ENCODE peak calls at places on chromosomes 13 and 19, in five cellular contexts. One of them, this sample, is unnamed.
A peak's percentile ranks its signal among the peaks of the same experiment; 100 is the strongest.

GRCh38 chr13:82702513-82702912 is 1179.8 kb downstream of the SLITRK1 start:
- DNase-seq in PC-9: no peak
- DNase-seq in right lobe of liver: no peak
- DNase-seq in fibroblast of lung: no peak
- DNase-seq in CD4-positive, CD25-positive, alpha-beta regulatory T cell: no peak
- DNase-seq in this sample: no peak

GRCh38 chr13:102609696-102610095 is 12.9 kb downstream of the TPP2 start:
- DNase-seq in PC-9: no peak
- DNase-seq in right lobe of liver: no peak
- DNase-seq in fibroblast of lung: no peak
- DNase-seq in CD4-positive, CD25-positive, alpha-beta regulatory T cell: no peak
- DNase-seq in this sample: no peak

GRCh38 chr19:46932346-46932745 is 71.5 kb downstream of the ARHGAP35 start:
- DNase-seq in PC-9: no peak
- DNase-seq in right lobe of liver: peak; percentile 6
- DNase-seq in fibroblast of lung: peak; percentile 78
- DNase-seq in CD4-positive, CD25-positive, alpha-beta regulatory T cell: no peak
- DNase-seq in this sample: no peak

GRCh38 chr13:51235756-51236564 is 13.8 kb downstream of the FAM124A start:
- DNase-seq in PC-9: no peak
- DNase-seq in right lobe of liver: no peak
- DNase-seq in fibroblast of lung: no peak
- DNase-seq in CD4-positive, CD25-positive, alpha-beta regulatory T cell: no peak
- DNase-seq in this sample: no peak

GRCh38 chr13:105897575-105897974 is 637.9 kb downstream of the EFNB2 start:
- DNase-seq in PC-9: no peak
- DNase-seq in right lobe of liver: no peak
- DNase-seq in fibroblast of lung: no peak
- DNase-seq in CD4-positive, CD25-positive, alpha-beta regulatory T cell: no peak
- DNase-seq in this sample: no peak

GRCh38 chr13:77574076-77574475 is 38.6 kb downstream of the SCEL start:
- DNase-seq in PC-9: no peak
- DNase-seq in right lobe of liver: no peak
- DNase-seq in fibroblast of lung: no peak
- DNase-seq in CD4-positive, CD25-positive, alpha-beta regulatory T cell: no peak
- DNase-seq in this sample: no peak

GRCh38 chr19:46221981-46222610 is 7.4 kb upstream of the IGFL1 start:
- DNase-seq in PC-9: peak; percentile 95
- DNase-seq in right lobe of liver: no peak
- DNase-seq in fibroblast of lung: peak; percentile 73
- DNase-seq in CD4-positive, CD25-positive, alpha-beta regulatory T cell: no peak
- DNase-seq in this sample: peak; percentile 76

GRCh38 chr19:35228177-35228930 is at the start of gene FAM187B:
- DNase-seq in PC-9: no peak
- DNase-seq in right lobe of liver: peak; percentile 19
- DNase-seq in fibroblast of lung: no peak
- DNase-seq in CD4-positive, CD25-positive, alpha-beta regulatory T cell: no peak
- DNase-seq in this sample: no peak

GRCh38 chr19:55287361-55288079 is 3.7 kb downstream of the BRSK1 start:
- DNase-seq in PC-9: no peak
- DNase-seq in right lobe of liver: no peak
- DNase-seq in fibroblast of lung: no peak
- DNase-seq in CD4-positive, CD25-positive, alpha-beta regulatory T cell: no peak
- DNase-seq in this sample: no peak

GRCh38 chr13:113354831-113355610 is 8.9 kb downstream of the GRTP1 start:
- DNase-seq in PC-9: no peak
- DNase-seq in right lobe of liver: no peak
- DNase-seq in fibroblast of lung: no peak
- DNase-seq in CD4-positive, CD25-positive, alpha-beta regulatory T cell: no peak
- DNase-seq in this sample: peak; percentile 39

GRCh38 chr19:39389621-39390414 is 1.1 kb downstream of the PAF1 start:
- DNase-seq in PC-9: no peak
- DNase-seq in right lobe of liver: no peak
- DNase-seq in fibroblast of lung: no peak
- DNase-seq in CD4-positive, CD25-positive, alpha-beta regulatory T cell: no peak
- DNase-seq in this sample: peak; percentile 22

GRCh38 chr13:39451860-39452301 is 151.1 kb downstream of the LHFPL6 start:
- DNase-seq in PC-9: no peak
- DNase-seq in right lobe of liver: no peak
- DNase-seq in fibroblast of lung: peak; percentile 37
- DNase-seq in CD4-positive, CD25-positive, alpha-beta regulatory T cell: no peak
- DNase-seq in this sample: no peak
- H3K27ac ChIP-seq in PC-9: no peak overlapping the region
- H3K27ac ChIP-seq in right lobe of liver: no peak overlapping the region
- H3K27ac ChIP-seq in fibroblast of lung: no peak overlapping the region
- H3K27ac ChIP-seq in CD4-positive, CD25-positive, alpha-beta regulatory T cell: no peak overlapping the region
- H3K27ac ChIP-seq in this sample: no peak overlapping the region

DNA sequence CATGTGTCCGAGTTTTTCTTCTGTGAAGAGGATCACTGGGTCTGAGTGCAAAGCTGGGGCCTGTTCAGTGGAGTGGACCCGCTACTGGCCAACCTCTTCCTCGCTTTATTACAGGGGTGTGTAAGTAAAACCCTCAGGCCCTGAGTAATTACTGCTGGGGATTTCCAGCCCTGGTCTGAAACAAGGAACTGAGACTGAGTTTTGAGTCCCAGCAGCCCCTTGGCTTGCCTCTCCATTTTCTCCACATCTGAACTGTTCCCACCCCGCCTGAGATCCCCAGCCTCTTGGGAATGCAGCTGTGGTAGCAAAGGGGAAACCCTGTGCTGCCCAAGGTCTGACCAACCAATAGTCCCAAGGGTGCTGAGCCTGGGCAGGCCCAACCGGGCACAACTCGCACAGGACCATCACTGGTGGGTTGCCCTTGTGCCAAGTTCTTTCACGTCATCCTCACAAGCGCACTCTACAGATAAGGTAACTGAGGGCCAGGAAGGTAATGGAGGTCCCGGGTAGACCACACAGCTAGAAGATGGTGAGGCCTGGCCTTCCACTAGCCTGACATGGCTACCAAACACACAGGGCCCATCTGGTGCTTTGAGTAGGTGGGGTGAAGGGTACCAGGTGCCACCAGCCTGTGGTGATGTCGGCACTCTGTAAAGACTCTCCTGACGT is 13.7 kb upstream of the SLC35E1 start:
- DNase-seq in PC-9: no peak
- DNase-seq in right lobe of liver: no peak
- DNase-seq in fibroblast of lung: no peak
- DNase-seq in CD4-positive, CD25-positive, alpha-beta regulatory T cell: no peak
- DNase-seq in this sample: no peak
- H3K4me1 ChIP-seq in PC-9: peaks cover 22% of the 10 kb centered on the region
- H3K4me1 ChIP-seq in right lobe of liver: peaks cover 5% of the 10 kb centered on the region
- H3K4me1 ChIP-seq in fibroblast of lung: peaks cover 16% of the 10 kb centered on the region
- H3K4me1 ChIP-seq in CD4-positive, CD25-positive, alpha-beta regulatory T cell: peaks cover 74% of the 10 kb centered on the region
- H3K4me1 ChIP-seq in this sample: peaks cover 91% of the 10 kb centered on the region

DNA sequence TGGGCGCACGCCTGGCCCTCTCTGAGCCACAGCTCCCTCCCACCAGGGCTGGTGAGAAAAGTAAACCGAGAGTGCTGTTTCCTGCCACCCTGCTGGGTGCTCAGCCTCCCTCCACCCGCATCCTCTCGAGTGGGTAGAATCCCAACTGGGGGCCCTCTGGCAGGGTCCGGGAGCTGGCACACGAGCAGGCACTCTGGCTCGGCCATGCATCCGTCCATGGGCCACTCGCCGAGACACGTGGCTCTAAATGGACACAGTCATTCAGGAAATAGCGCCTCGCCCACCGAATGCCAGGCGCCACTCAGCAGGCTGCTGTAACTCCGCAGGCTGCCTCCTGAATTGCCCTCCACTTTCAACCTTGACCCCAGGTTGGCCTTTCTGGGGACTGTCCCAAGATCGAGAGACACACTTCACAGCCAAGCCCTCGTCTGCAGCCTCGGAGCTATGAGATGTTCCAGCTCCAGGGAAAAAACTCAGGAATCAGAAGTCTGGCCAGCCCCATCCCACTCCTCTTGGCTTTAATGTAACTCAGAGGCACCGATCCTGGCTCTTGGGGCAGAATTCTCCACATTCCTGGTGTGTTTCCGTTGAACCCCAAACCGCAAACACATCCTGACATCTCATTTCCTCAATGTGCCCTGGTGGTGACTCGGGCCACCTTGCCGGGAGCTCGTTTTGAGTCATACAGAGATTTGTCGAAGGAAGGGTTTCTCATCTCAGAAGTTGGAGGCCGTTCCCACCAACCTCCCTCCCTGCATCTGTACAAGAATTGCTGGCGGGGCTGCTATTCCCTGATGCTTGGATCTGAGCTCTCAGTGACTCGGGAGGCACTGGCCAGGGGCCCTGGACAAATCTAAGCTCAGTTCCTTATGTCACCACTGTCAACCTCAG is 14.1 kb downstream of the KLF2 start:
- DNase-seq in PC-9: peak; percentile 71
- DNase-seq in right lobe of liver: no peak
- DNase-seq in fibroblast of lung: peak; percentile 98
- DNase-seq in CD4-positive, CD25-positive, alpha-beta regulatory T cell: peak; percentile 43
- DNase-seq in this sample: peak; percentile 73
- H3K27ac ChIP-seq in PC-9: peak overlapping the region; percentile 80
- H3K27ac ChIP-seq in right lobe of liver: no peak overlapping the region
- H3K27ac ChIP-seq in fibroblast of lung: peak overlapping the region; percentile 86
- H3K27ac ChIP-seq in CD4-positive, CD25-positive, alpha-beta regulatory T cell: peak overlapping the region; percentile 70
- H3K27ac ChIP-seq in this sample: peak overlapping the region; percentile 63

DNA sequence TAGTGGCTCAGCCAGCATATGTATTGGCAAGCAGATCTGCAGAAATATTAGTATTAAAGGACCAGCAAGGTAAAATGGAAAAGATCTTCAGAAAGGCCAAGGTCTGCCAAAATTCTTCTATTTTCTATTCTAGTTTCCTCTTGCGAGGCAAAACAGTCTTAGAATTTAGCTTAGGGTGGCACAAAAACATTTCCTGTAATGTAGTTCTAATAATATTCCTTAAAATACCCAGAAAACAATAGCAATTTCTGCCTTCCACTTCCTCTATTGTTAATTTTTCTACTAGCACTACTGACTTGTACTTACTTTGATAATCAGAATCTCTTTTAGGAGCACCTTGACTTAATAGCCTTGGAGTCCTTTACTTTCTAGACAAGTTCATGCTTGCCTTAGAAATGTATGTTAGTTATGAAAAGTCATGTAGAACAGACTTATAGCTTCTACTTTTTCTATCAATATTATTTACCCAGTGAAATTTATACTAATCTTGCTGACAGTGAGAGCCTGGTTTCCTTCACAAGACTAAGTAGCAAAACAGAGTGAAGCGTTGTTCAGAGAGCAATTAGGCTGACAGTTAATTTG is 23.8 kb upstream of the LPAR6 start:
- DNase-seq in PC-9: no peak
- DNase-seq in right lobe of liver: no peak
- DNase-seq in fibroblast of lung: no peak
- DNase-seq in CD4-positive, CD25-positive, alpha-beta regulatory T cell: no peak
- DNase-seq in this sample: no peak
- H3K4me1 ChIP-seq in PC-9: no peaks in the 10 kb centered on the region
- H3K4me1 ChIP-seq in right lobe of liver: no peaks in the 10 kb centered on the region
- H3K4me1 ChIP-seq in fibroblast of lung: no peaks in the 10 kb centered on the region
- H3K4me1 ChIP-seq in CD4-positive, CD25-positive, alpha-beta regulatory T cell: peaks cover 33% of the 10 kb centered on the region
- H3K4me1 ChIP-seq in this sample: peaks cover 25% of the 10 kb centered on the region

GRCh38 chr13:40271511-40271910 is 394.9 kb downstream of the FOXO1 start:
- DNase-seq in PC-9: no peak
- DNase-seq in right lobe of liver: no peak
- DNase-seq in fibroblast of lung: no peak
- DNase-seq in CD4-positive, CD25-positive, alpha-beta regulatory T cell: no peak
- DNase-seq in this sample: peak; percentile 46
- H3K27ac ChIP-seq in PC-9: peak overlapping the region; percentile 57
- H3K27ac ChIP-seq in right lobe of liver: no peak overlapping the region
- H3K27ac ChIP-seq in fibroblast of lung: no peak overlapping the region
- H3K27ac ChIP-seq in CD4-positive, CD25-positive, alpha-beta regulatory T cell: no peak overlapping the region
- H3K27ac ChIP-seq in this sample: peak overlapping the region; percentile 61

DNA sequence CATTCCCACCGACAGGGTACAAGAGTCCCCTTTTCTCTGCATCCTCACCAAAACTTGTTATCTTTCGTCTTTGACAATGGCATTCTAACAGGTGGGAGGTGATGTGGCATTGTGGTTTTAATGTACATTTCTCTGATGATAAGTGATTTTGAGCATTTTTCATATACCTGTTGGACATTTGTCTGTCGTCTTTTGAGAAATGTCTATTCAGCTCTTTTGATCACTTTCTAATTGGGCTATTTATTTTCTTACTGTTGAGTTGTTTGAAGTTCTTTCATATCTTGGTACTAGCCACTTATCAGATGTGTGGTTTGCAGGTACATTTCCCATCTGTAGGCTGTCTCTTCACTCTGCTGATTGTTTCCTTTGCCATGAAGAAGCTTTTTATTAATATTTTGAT is 219.0 kb upstream of the SOX1 start:
- DNase-seq in PC-9: no peak
- DNase-seq in right lobe of liver: no peak
- DNase-seq in fibroblast of lung: no peak
- DNase-seq in CD4-positive, CD25-positive, alpha-beta regulatory T cell: no peak
- DNase-seq in this sample: no peak
- H3K4me1 ChIP-seq in PC-9: no peaks in the 10 kb centered on the region
- H3K4me1 ChIP-seq in right lobe of liver: no peaks in the 10 kb centered on the region
- H3K4me1 ChIP-seq in fibroblast of lung: no peaks in the 10 kb centered on the region
- H3K4me1 ChIP-seq in CD4-positive, CD25-positive, alpha-beta regulatory T cell: no peaks in the 10 kb centered on the region
- H3K4me1 ChIP-seq in this sample: no peaks in the 10 kb centered on the region

GRCh38 chr19:37983916-37984315 is 76.9 kb downstream of the SIPA1L3 start:
- DNase-seq in PC-9: no peak
- DNase-seq in right lobe of liver: no peak
- DNase-seq in fibroblast of lung: peak; percentile 53
- DNase-seq in CD4-positive, CD25-positive, alpha-beta regulatory T cell: no peak
- DNase-seq in this sample: peak; percentile 25
- H3K27ac ChIP-seq in PC-9: no peak overlapping the region
- H3K27ac ChIP-seq in right lobe of liver: no peak overlapping the region
- H3K27ac ChIP-seq in fibroblast of lung: no peak overlapping the region
- H3K27ac ChIP-seq in CD4-positive, CD25-positive, alpha-beta regulatory T cell: no peak overlapping the region
- H3K27ac ChIP-seq in this sample: no peak overlapping the region

GRCh38 chr13:40961826-40962225 is 57.3 kb downstream of the ELF1 start:
- DNase-seq in PC-9: no peak
- DNase-seq in right lobe of liver: no peak
- DNase-seq in fibroblast of lung: no peak
- DNase-seq in CD4-positive, CD25-positive, alpha-beta regulatory T cell: no peak
- DNase-seq in this sample: no peak

GRCh38 chr13:40966298-40966697 is 52.8 kb downstream of the ELF1 start:
- DNase-seq in PC-9: no peak
- DNase-seq in right lobe of liver: no peak
- DNase-seq in fibroblast of lung: no peak
- DNase-seq in CD4-positive, CD25-positive, alpha-beta regulatory T cell: no peak
- DNase-seq in this sample: no peak

GRCh38 chr13:40960721-40961120 is 58.4 kb downstream of the ELF1 start:
- DNase-seq in PC-9: no peak
- DNase-seq in right lobe of liver: no peak
- DNase-seq in fibroblast of lung: no peak
- DNase-seq in CD4-positive, CD25-positive, alpha-beta regulatory T cell: no peak
- DNase-seq in this sample: no peak

GRCh38 chr13:40961224-40961623 is 57.9 kb downstream of the ELF1 start:
- DNase-seq in PC-9: no peak
- DNase-seq in right lobe of liver: no peak
- DNase-seq in fibroblast of lung: no peak
- DNase-seq in CD4-positive, CD25-positive, alpha-beta regulatory T cell: no peak
- DNase-seq in this sample: no peak

GRCh38 chr13:40963927-40964326 is 55.2 kb downstream of the ELF1 start:
- DNase-seq in PC-9: peak; percentile 6
- DNase-seq in right lobe of liver: no peak
- DNase-seq in fibroblast of lung: peak; percentile 62
- DNase-seq in CD4-positive, CD25-positive, alpha-beta regulatory T cell: no peak
- DNase-seq in this sample: no peak
- H3K4me1 ChIP-seq in PC-9: peaks cover 9% of the 10 kb centered on the region
- H3K4me1 ChIP-seq in right lobe of liver: peaks cover 8% of the 10 kb centered on the region
- H3K4me1 ChIP-seq in fibroblast of lung: no peaks in the 10 kb centered on the region
- H3K4me1 ChIP-seq in CD4-positive, CD25-positive, alpha-beta regulatory T cell: peaks cover 70% of the 10 kb centered on the region
- H3K4me1 ChIP-seq in this sample: peaks cover 87% of the 10 kb centered on the region